ENCODE peak calls at places on chromosome 17, in four cellular contexts. J is HT1080, R is fibroblast of the aortic adventitia, G is neural crest cell. C is an unnamed sample.

GRCh38 chr17:75869282-75870141 is 8.9 kb downstream of the TRIM47 start:
- DNase-seq in J (no peak), R (peak), G (no peak), C (peak)

GRCh38 chr17:297758-298157 is 54.8 kb downstream of the RPH3AL start:
- DNase-seq in J (no peak), R (no peak), G (no peak), C (no peak)

GRCh38 chr17:29169806-29170591 is 10.2 kb downstream of the MYO18A start:
- DNase-seq in J (no peak), R (no peak), G (no peak), C (no peak)

GRCh38 chr17:56290486-56291118 is 137.3 kb downstream of the ANKFN1 start:
- DNase-seq in J (no peak), R (no peak), G (no peak), C (no peak)

GRCh38 chr17:41551370-41551769 is 20.5 kb downstream of the KRT9 start:
- DNase-seq in J (no peak), R (peak), G (no peak), C (peak)

GRCh38 chr17:50151937-50152547 is 1.6 kb upstream of the PPP1R9B start:
- DNase-seq in J (peak), R (peak), G (peak), C (peak)

GRCh38 chr17:75113798-75114551 is 4.2 kb downstream of the ARMC7 start:
- DNase-seq in J (peak), R (peak), G (peak), C (peak)

GRCh38 chr17:28700830-28701492 is 10.7 kb downstream of the PROCA1 start:
- DNase-seq in J (no peak), R (no peak), G (no peak), C (no peak)

GRCh38 chr17:82647593-82648164 is 565 bp downstream of the WDR45B start:
- DNase-seq in J (no peak), R (no peak), G (no peak), C (no peak)

GRCh38 chr17:41974658-41975057 is 8.1 kb downstream of the CNP start:
- DNase-seq in J (no peak), R (no peak), G (no peak), C (no peak)

GRCh38 chr17:4199818-4200402 is 56.9 kb downstream of the CYB5D2 start:
- DNase-seq in J (peak), R (peak), G (peak), C (peak)

GRCh38 chr17:40490289-40490853 is 11.1 kb downstream of the TNS4 start:
- DNase-seq in J (no peak), R (peak), G (no peak), C (peak)

GRCh38 chr17:45948881-45949624 is 50.0 kb upstream of the STH start:
- DNase-seq in J (peak), R (peak), G (peak), C (peak)

GRCh38 chr17:59372138-59372751 is 40.8 kb downstream of the YPEL2 start:
- DNase-seq in J (peak), R (peak), G (no peak), C (peak)

GRCh38 chr17:9696279-9697044 is 51.1 kb downstream of the USP43 start:
- DNase-seq in J (no peak), R (no peak), G (no peak), C (no peak)

GRCh38 chr17:57424777-57425188 is 168.5 kb downstream of the MSI2 start:
- DNase-seq in J (peak), R (no peak), G (no peak), C (no peak)

GRCh38 chr17:78919816-78920516 is 5.2 kb downstream of the TIMP2 start:
- DNase-seq in J (no peak), R (no peak), G (no peak), C (no peak)

GRCh38 chr17:10216213-10216982 is 18.0 kb upstream of the GAS7 start:
- DNase-seq in J (no peak), R (no peak), G (peak), C (no peak)

GRCh38 chr17:32903774-32904673 is 23.9 kb upstream of the TMEM98 start:
- DNase-seq in J (no peak), R (no peak), G (no peak), C (no peak)

GRCh38 chr17:4187076-4187475 is 44.1 kb downstream of the CYB5D2 start:
- DNase-seq in J (no peak), R (no peak), G (no peak), C (no peak)

GRCh38 chr17:14301761-14302401 is 1.0 kb downstream of the HS3ST3B1 start:
- DNase-seq in J (peak), R (peak), G (no peak), C (peak)

C was measured in fibroblast of lung.